ENCODE peak calls at places on chromosome 4, in six cellular contexts. Y, C, N, L, D and A are unnamed samples.

GRCh38 chr4:130478406-130478805 is 1382.5 kb downstream of the C4orf33 start:
- DNase-seq in Y (no peak), C (no peak), N (no peak), L (no peak), D (no peak), A (peak; percentile 36)

GRCh38 chr4:8267077-8267476 is 2.5 kb upstream of the HTRA3 start:
- DNase-seq in Y (peak; percentile 71), C (peak; percentile 67), N (peak; percentile 74), L (peak; percentile 68), D (peak; percentile 78), A (no peak)

GRCh38 chr4:126977306-126977705 is 655.5 kb upstream of the INTU start:
- DNase-seq in Y (peak; percentile 40), C (no peak), N (no peak), L (no peak), D (no peak), A (no peak)

GRCh38 chr4:1395941-1396805 is 10.1 kb downstream of the NKX1-1 start:
- DNase-seq in Y (no peak), C (no peak), N (peak; percentile 5), L (no peak), D (no peak), A (no peak)

GRCh38 chr4:21387683-21388082 is 560.9 kb downstream of the KCNIP4 start:
- DNase-seq in Y (no peak), C (no peak), N (no peak), L (no peak), D (no peak), A (no peak)

GRCh38 chr4:125105561-125105960 is 209.2 kb upstream of the FAT4 start:
- DNase-seq in Y (no peak), C (no peak), N (no peak), L (no peak), D (no peak), A (no peak)

GRCh38 chr4:174520655-174521054 is 1.6 kb downstream of the HPGD start:
- DNase-seq in Y (no peak), C (no peak), N (no peak), L (no peak), D (no peak), A (no peak)

GRCh38 chr4:185304944-185305690 is 90.6 kb downstream of the LRP2BP start:
- DNase-seq in Y (peak; percentile 82), C (peak; percentile 16), N (no peak), L (peak; percentile 59), D (no peak), A (no peak)

GRCh38 chr4:55444822-55445221 is 49.1 kb downstream of the TMEM165 start:
- DNase-seq in Y (peak; percentile 24), C (no peak), N (no peak), L (peak; percentile 67), D (no peak), A (no peak)
- TF ChIP-seq CTCF in Y (peak; percentile 45), C (no peak), N (no peak), L (peak; percentile 77), D (no peak), A (peak; percentile 53)

GRCh38 chr4:182189107-182189878 is 53.9 kb upstream of the TENM3 start:
- DNase-seq in Y (no peak), C (no peak), N (no peak), L (peak; percentile 18), D (no peak), A (peak; percentile 73)
- H3K4me3 ChIP-seq in Y (no peak overlapping the region), C (no peak overlapping the region), N (no peak overlapping the region), L (no peak overlapping the region), D (no peak overlapping the region), A (no peak overlapping the region)

GRCh38 chr4:137960371-137961050 is 281.6 kb downstream of the SLC7A11 start:
- DNase-seq in Y (no peak), C (no peak), N (no peak), L (peak; percentile 76), D (no peak), A (peak; percentile 54)
- H3K27ac ChIP-seq in Y (no peak overlapping the region), C (no peak overlapping the region), N (no peak overlapping the region), L (peak overlapping the region; percentile 98), D (no peak overlapping the region), A (no peak overlapping the region)

DNA sequence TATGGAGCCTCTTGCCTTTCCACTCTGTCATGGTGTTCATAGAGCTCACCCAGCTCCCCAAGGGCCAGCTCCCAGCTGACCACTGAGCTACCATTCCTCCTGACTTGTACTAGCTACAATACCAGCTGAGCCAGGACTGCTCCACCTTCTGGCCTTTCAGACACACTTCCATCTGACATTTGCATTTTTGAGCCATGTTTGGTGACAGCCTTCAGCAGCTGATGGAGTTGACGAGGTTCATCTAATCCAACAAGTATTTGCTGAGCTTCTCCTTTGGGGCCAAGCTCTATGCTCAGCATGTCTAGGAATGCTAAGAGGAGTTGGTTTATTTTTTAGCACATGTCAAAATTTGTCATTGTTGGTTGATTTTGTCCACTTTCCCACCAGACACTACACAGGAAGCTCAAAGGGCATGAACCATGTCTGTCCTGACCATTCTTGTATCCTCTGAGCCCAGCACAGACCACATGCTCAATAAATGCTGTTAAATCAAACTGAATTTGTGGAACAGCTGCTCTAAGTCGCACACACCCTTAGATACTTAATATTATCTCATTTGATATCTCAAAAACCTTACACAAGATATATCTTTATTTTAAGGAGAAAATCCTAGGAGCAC is 142.6 kb upstream of the PPARGC1A start:
- DNase-seq in Y (peak; percentile 40), C (peak; percentile 8), N (no peak), L (no peak), D (no peak), A (no peak)
- TF ChIP-seq CTCF in Y (peak; percentile 49), C (peak; percentile 21), N (no peak), L (no peak), D (no peak), A (peak; percentile 11)

GRCh38 chr4:52552778-52553177 is 106.3 kb downstream of the USP46 start:
- DNase-seq in Y (no peak), C (no peak), N (no peak), L (peak; percentile 28), D (no peak), A (no peak)

GRCh38 chr4:52548818-52549570 is 110.1 kb downstream of the USP46 start:
- DNase-seq in Y (no peak), C (no peak), N (no peak), L (no peak), D (no peak), A (no peak)

GRCh38 chr4:52554606-52555355 is 104.3 kb downstream of the USP46 start:
- DNase-seq in Y (peak; percentile 21), C (no peak), N (no peak), L (no peak), D (no peak), A (no peak)

GRCh38 chr4:52550186-52550585 is 108.9 kb downstream of the USP46 start:
- DNase-seq in Y (peak; percentile 57), C (no peak), N (no peak), L (no peak), D (no peak), A (no peak)

GRCh38 chr4:52551487-52551886 is 107.6 kb downstream of the USP46 start:
- DNase-seq in Y (no peak), C (no peak), N (no peak), L (no peak), D (no peak), A (no peak)
- H3K4me3 ChIP-seq in Y (no peak overlapping the region), C (no peak overlapping the region), N (no peak overlapping the region), L (no peak overlapping the region), D (no peak overlapping the region), A (no peak overlapping the region)